ENCODE peak calls at places on chromosomes 11 and 22, in seven cellular contexts. One of them, this sample, is unnamed. For H3K9me3, the result is how much of the 10 kb centered on the place peaks cover.

GRCh38 chr11:119509969-119510401 is 87.0 kb upstream of the THY1 start:
- DNase-seq in thyroid gland: no peak
- DNase-seq in transverse colon: peak
- DNase-seq in colonic mucosa: peak
- DNase-seq in heart left ventricle: no peak
- DNase-seq in tibial nerve: no peak
- DNase-seq in T-helper 17 cell: no peak
- DNase-seq in this sample: no peak

GRCh38 chr11:12139144-12139881 is 28.9 kb downstream of the MICAL2 start:
- DNase-seq in thyroid gland: peak
- DNase-seq in transverse colon: no peak
- DNase-seq in colonic mucosa: no peak
- DNase-seq in heart left ventricle: no peak
- DNase-seq in tibial nerve: no peak
- DNase-seq in T-helper 17 cell: no peak
- DNase-seq in this sample: no peak

GRCh38 chr11:87306260-87306861 is 268.6 kb downstream of the TMEM135 start:
- DNase-seq in thyroid gland: peak
- DNase-seq in transverse colon: no peak
- DNase-seq in colonic mucosa: no peak
- DNase-seq in heart left ventricle: no peak
- DNase-seq in tibial nerve: no peak
- DNase-seq in T-helper 17 cell: no peak
- DNase-seq in this sample: no peak

GRCh38 chr11:69674267-69674885 is 777 bp downstream of the LTO1 start:
- DNase-seq in thyroid gland: peak
- DNase-seq in transverse colon: no peak
- DNase-seq in colonic mucosa: peak
- DNase-seq in heart left ventricle: no peak
- DNase-seq in tibial nerve: no peak
- DNase-seq in T-helper 17 cell: no peak
- DNase-seq in this sample: no peak

GRCh38 chr11:116723511-116723910 is 49.3 kb downstream of the BUD13 start:
- DNase-seq in thyroid gland: no peak
- DNase-seq in transverse colon: no peak
- DNase-seq in colonic mucosa: no peak
- DNase-seq in heart left ventricle: no peak
- DNase-seq in tibial nerve: no peak
- DNase-seq in T-helper 17 cell: no peak
- DNase-seq in this sample: no peak

GRCh38 chr11:76769645-76770586 is 13.2 kb upstream of the TSKU start:
- DNase-seq in thyroid gland: peak
- DNase-seq in transverse colon: peak
- DNase-seq in colonic mucosa: peak
- DNase-seq in heart left ventricle: no peak
- DNase-seq in tibial nerve: no peak
- DNase-seq in T-helper 17 cell: no peak
- DNase-seq in this sample: no peak

GRCh38 chr22:35705141-35705540 is 12.5 kb upstream of the APOL5 start:
- DNase-seq in thyroid gland: no peak
- DNase-seq in transverse colon: no peak
- DNase-seq in colonic mucosa: no peak
- DNase-seq in heart left ventricle: no peak
- DNase-seq in tibial nerve: no peak
- DNase-seq in T-helper 17 cell: no peak
- DNase-seq in this sample: no peak

GRCh38 chr11:93689166-93689734 is 27.8 kb downstream of the CEP295 start:
- DNase-seq in thyroid gland: no peak
- DNase-seq in transverse colon: no peak
- DNase-seq in colonic mucosa: no peak
- DNase-seq in heart left ventricle: no peak
- DNase-seq in tibial nerve: no peak
- DNase-seq in T-helper 17 cell: no peak
- DNase-seq in this sample: no peak

GRCh38 chr11:43738600-43739409 is 58.3 kb downstream of the HSD17B12 start:
- DNase-seq in thyroid gland: peak
- DNase-seq in transverse colon: no peak
- DNase-seq in colonic mucosa: no peak
- DNase-seq in heart left ventricle: peak
- DNase-seq in tibial nerve: no peak
- DNase-seq in T-helper 17 cell: no peak
- DNase-seq in this sample: no peak

GRCh38 chr11:74468058-74468457 is 709 bp upstream of the KCNE3 start:
- DNase-seq in thyroid gland: no peak
- DNase-seq in transverse colon: no peak
- DNase-seq in colonic mucosa: no peak
- DNase-seq in heart left ventricle: no peak
- DNase-seq in tibial nerve: no peak
- DNase-seq in T-helper 17 cell: no peak
- DNase-seq in this sample: no peak

GRCh38 chr11:45687836-45688235 is 22.4 kb upstream of the CHST1 start:
- DNase-seq in thyroid gland: no peak
- DNase-seq in transverse colon: no peak
- DNase-seq in colonic mucosa: no peak
- DNase-seq in heart left ventricle: no peak
- DNase-seq in tibial nerve: no peak
- DNase-seq in T-helper 17 cell: no peak
- DNase-seq in this sample: no peak

GRCh38 chr11:74957937-74958629 is 9.0 kb downstream of the SPCS2 start:
- DNase-seq in thyroid gland: no peak
- DNase-seq in transverse colon: no peak
- DNase-seq in colonic mucosa: no peak
- DNase-seq in heart left ventricle: no peak
- DNase-seq in tibial nerve: no peak
- DNase-seq in T-helper 17 cell: no peak
- DNase-seq in this sample: no peak

GRCh38 chr11:4482445-4482844 is at the start of gene OR52K1:
- DNase-seq in thyroid gland: no peak
- DNase-seq in transverse colon: no peak
- DNase-seq in colonic mucosa: no peak
- DNase-seq in heart left ventricle: no peak
- DNase-seq in tibial nerve: no peak
- DNase-seq in T-helper 17 cell: no peak
- DNase-seq in this sample: no peak

GRCh38 chr11:55726715-55727324 is 46.4 kb upstream of the OR5D13 start:
- DNase-seq in thyroid gland: no peak
- DNase-seq in transverse colon: no peak
- DNase-seq in colonic mucosa: no peak
- DNase-seq in heart left ventricle: no peak
- DNase-seq in tibial nerve: no peak
- DNase-seq in T-helper 17 cell: no peak
- DNase-seq in this sample: peak

GRCh38 chr11:105524286-105524685 is 85.6 kb upstream of the GRIA4 start:
- DNase-seq in thyroid gland: no peak
- DNase-seq in transverse colon: no peak
- DNase-seq in colonic mucosa: no peak
- DNase-seq in heart left ventricle: no peak
- DNase-seq in tibial nerve: no peak
- DNase-seq in T-helper 17 cell: no peak
- DNase-seq in this sample: no peak

GRCh38 chr22:45200862-45201511 is 37.3 kb downstream of the NUP50 start:
- DNase-seq in thyroid gland: no peak
- DNase-seq in transverse colon: no peak
- DNase-seq in colonic mucosa: no peak
- DNase-seq in heart left ventricle: no peak
- DNase-seq in tibial nerve: no peak
- DNase-seq in T-helper 17 cell: no peak
- DNase-seq in this sample: no peak

GRCh38 chr22:22440188-22440587 is 68.4 kb downstream of the ZNF280B start:
- DNase-seq in thyroid gland: no peak
- DNase-seq in transverse colon: no peak
- DNase-seq in colonic mucosa: no peak
- DNase-seq in heart left ventricle: no peak
- DNase-seq in tibial nerve: no peak
- DNase-seq in T-helper 17 cell: no peak
- DNase-seq in this sample: no peak

GRCh38 chr11:121250843-121251242 is 41.7 kb upstream of the SC5D start:
- DNase-seq in thyroid gland: no peak
- DNase-seq in transverse colon: no peak
- DNase-seq in colonic mucosa: no peak
- DNase-seq in heart left ventricle: no peak
- DNase-seq in tibial nerve: no peak
- DNase-seq in T-helper 17 cell: no peak
- DNase-seq in this sample: no peak

GRCh38 chr22:48820481-48821345 is 1007.0 kb downstream of the BRD1 start:
- DNase-seq in thyroid gland: no peak
- DNase-seq in transverse colon: no peak
- DNase-seq in colonic mucosa: no peak
- DNase-seq in heart left ventricle: no peak
- DNase-seq in tibial nerve: no peak
- DNase-seq in T-helper 17 cell: no peak
- DNase-seq in this sample: no peak

GRCh38 chr22:48819991-48820390 is 1007.7 kb downstream of the BRD1 start:
- DNase-seq in thyroid gland: no peak
- DNase-seq in transverse colon: no peak
- DNase-seq in colonic mucosa: no peak
- DNase-seq in heart left ventricle: no peak
- DNase-seq in tibial nerve: no peak
- DNase-seq in T-helper 17 cell: no peak
- DNase-seq in this sample: no peak

GRCh38 chr22:48822278-48823233 is 1005.1 kb downstream of the BRD1 start:
- DNase-seq in thyroid gland: no peak
- DNase-seq in transverse colon: no peak
- DNase-seq in colonic mucosa: no peak
- DNase-seq in heart left ventricle: no peak
- DNase-seq in tibial nerve: no peak
- DNase-seq in T-helper 17 cell: no peak
- DNase-seq in this sample: no peak

GRCh38 chr22:48819232-48819631 is 1008.4 kb downstream of the BRD1 start:
- DNase-seq in thyroid gland: no peak
- DNase-seq in transverse colon: no peak
- DNase-seq in colonic mucosa: no peak
- DNase-seq in heart left ventricle: no peak
- DNase-seq in tibial nerve: no peak
- DNase-seq in T-helper 17 cell: no peak
- DNase-seq in this sample: no peak

GRCh38 chr22:48821346-48822186 is 1006.1 kb downstream of the BRD1 start:
- DNase-seq in thyroid gland: no peak
- DNase-seq in transverse colon: no peak
- DNase-seq in colonic mucosa: no peak
- DNase-seq in heart left ventricle: no peak
- DNase-seq in tibial nerve: no peak
- DNase-seq in T-helper 17 cell: no peak
- DNase-seq in this sample: no peak
- H3K9me3 ChIP-seq in thyroid gland: under half
- H3K9me3 ChIP-seq in transverse colon: under half
- H3K9me3 ChIP-seq in colonic mucosa: under half
- H3K9me3 ChIP-seq in heart left ventricle: under half
- H3K9me3 ChIP-seq in tibial nerve: under half
- H3K9me3 ChIP-seq in T-helper 17 cell: under half
- H3K9me3 ChIP-seq in this sample: under half

DNA sequence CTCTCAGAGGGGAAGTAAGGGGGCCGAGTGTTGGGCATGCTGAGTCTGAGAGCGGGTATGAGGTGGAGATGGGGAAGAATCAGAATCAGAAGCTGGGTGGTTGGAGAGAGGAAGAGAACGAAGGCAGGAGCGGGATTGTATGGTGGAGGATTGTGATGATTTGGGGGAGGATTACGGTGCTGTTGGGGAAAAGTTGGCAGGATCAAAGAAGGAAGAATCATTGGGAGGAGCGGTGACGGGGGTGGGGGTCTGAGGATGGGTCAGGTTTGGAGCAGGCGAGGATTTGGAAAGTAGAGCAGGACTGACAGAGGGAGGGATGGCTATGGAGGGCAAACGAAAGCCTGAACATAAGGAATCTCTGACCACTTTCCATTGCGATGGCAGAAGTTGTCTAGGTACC is 22.1 kb downstream of the ZNF195 start:
- DNase-seq in thyroid gland: no peak
- DNase-seq in transverse colon: no peak
- DNase-seq in colonic mucosa: no peak
- DNase-seq in heart left ventricle: no peak
- DNase-seq in tibial nerve: no peak
- DNase-seq in T-helper 17 cell: no peak
- DNase-seq in this sample: no peak
- H3K9me3 ChIP-seq in thyroid gland: under half
- H3K9me3 ChIP-seq in transverse colon: half or more
- H3K9me3 ChIP-seq in colonic mucosa: under half
- H3K9me3 ChIP-seq in heart left ventricle: half or more
- H3K9me3 ChIP-seq in tibial nerve: under half
- H3K9me3 ChIP-seq in T-helper 17 cell: under half
- H3K9me3 ChIP-seq in this sample: half or more

GRCh38 chr11:27968461-27968860 is 139.5 kb downstream of the KIF18A start:
- DNase-seq in thyroid gland: no peak
- DNase-seq in transverse colon: no peak
- DNase-seq in colonic mucosa: no peak
- DNase-seq in heart left ventricle: no peak
- DNase-seq in tibial nerve: no peak
- DNase-seq in T-helper 17 cell: no peak
- DNase-seq in this sample: no peak

GRCh38 chr11:27973851-27974536 is 134.0 kb downstream of the KIF18A start:
- DNase-seq in thyroid gland: no peak
- DNase-seq in transverse colon: no peak
- DNase-seq in colonic mucosa: no peak
- DNase-seq in heart left ventricle: no peak
- DNase-seq in tibial nerve: no peak
- DNase-seq in T-helper 17 cell: no peak
- DNase-seq in this sample: no peak

GRCh38 chr11:27972432-27973170 is 135.4 kb downstream of the KIF18A start:
- DNase-seq in thyroid gland: no peak
- DNase-seq in transverse colon: no peak
- DNase-seq in colonic mucosa: no peak
- DNase-seq in heart left ventricle: no peak
- DNase-seq in tibial nerve: no peak
- DNase-seq in T-helper 17 cell: no peak
- DNase-seq in this sample: no peak

GRCh38 chr11:27976262-27976661 is 131.7 kb downstream of the KIF18A start:
- DNase-seq in thyroid gland: no peak
- DNase-seq in transverse colon: no peak
- DNase-seq in colonic mucosa: no peak
- DNase-seq in heart left ventricle: no peak
- DNase-seq in tibial nerve: no peak
- DNase-seq in T-helper 17 cell: no peak
- DNase-seq in this sample: no peak

GRCh38 chr11:27971256-27971655 is 136.7 kb downstream of the KIF18A start:
- DNase-seq in thyroid gland: no peak
- DNase-seq in transverse colon: no peak
- DNase-seq in colonic mucosa: no peak
- DNase-seq in heart left ventricle: no peak
- DNase-seq in tibial nerve: no peak
- DNase-seq in T-helper 17 cell: no peak
- DNase-seq in this sample: no peak
- H3K9me3 ChIP-seq in thyroid gland: under half
- H3K9me3 ChIP-seq in transverse colon: under half
- H3K9me3 ChIP-seq in colonic mucosa: under half
- H3K9me3 ChIP-seq in heart left ventricle: under half
- H3K9me3 ChIP-seq in tibial nerve: under half
- H3K9me3 ChIP-seq in T-helper 17 cell: under half
- H3K9me3 ChIP-seq in this sample: under half

DNA sequence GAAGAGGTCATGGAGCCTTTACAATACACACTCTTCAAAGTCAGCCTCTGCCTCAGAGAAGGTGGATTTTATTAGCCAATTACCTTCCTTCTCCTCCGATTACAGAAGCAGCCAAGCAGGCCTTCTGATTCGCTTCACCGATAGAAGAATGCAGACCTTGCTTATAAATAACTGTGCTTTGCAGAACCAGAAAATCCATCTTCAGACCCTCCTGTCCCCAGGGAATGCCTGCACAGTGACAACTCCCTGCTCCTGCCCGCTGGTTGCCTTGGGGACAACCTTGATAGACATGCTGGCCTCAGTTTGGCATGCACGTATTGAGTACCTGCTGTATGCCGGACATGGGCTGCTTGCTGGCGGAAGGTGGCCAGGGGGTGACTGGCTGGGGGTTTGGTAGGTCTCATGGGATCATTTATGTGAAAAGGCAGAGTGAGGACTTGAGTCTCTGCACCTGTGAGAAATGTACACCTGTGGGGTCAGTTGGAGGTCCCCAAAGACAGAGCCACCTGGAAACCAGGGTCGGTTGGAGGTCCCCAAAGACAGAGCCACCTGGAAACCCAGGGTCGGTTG is 1238.7 kb downstream of the BRD1 start:
- DNase-seq in thyroid gland: no peak
- DNase-seq in transverse colon: no peak
- DNase-seq in colonic mucosa: no peak
- DNase-seq in heart left ventricle: no peak
- DNase-seq in tibial nerve: no peak
- DNase-seq in T-helper 17 cell: no peak
- DNase-seq in this sample: no peak
- H3K9me3 ChIP-seq in thyroid gland: under half
- H3K9me3 ChIP-seq in transverse colon: under half
- H3K9me3 ChIP-seq in colonic mucosa: under half
- H3K9me3 ChIP-seq in heart left ventricle: under half
- H3K9me3 ChIP-seq in tibial nerve: under half
- H3K9me3 ChIP-seq in T-helper 17 cell: under half
- H3K9me3 ChIP-seq in this sample: under half

This sample was measured in NT2/D1.